ENCODE peak calls at places on chromosomes 16 and 17, in eight cellular contexts. M is heart left ventricle; T is stimulated activated CD8-positive, alpha-beta memory T cell treated with anti-CD3 and anti-CD28 coated beads, Interleukin-7, amount 100 ng/mL, for 1 hour; U is GM18507; C is HCEC 1CT; F is 8988T; L is central memory CD4-positive, alpha-beta T cell; V is activated T-cell treated with anti-CD3 and anti-CD28 coated beads, Interleukin-2, amount 50 U/mL, for 72 hours. J is an unnamed sample.

GRCh38 chr17:64399071-64399766 is 8.6 kb upstream of the PECAM1 start:
- DNase-seq in M (no peak), T (no peak), U (no peak), C (peak), F (no peak), L (no peak), V (no peak), J (no peak)

GRCh38 chr16:4179020-4179419 is 62.8 kb upstream of the ADCY9 start:
- DNase-seq in M (no peak), T (no peak), U (no peak), C (peak), F (no peak), L (no peak), V (no peak), J (no peak)

GRCh38 chr17:43839670-43840101 is 6.7 kb upstream of the MPP3 start:
- DNase-seq in M (no peak), T (no peak), U (no peak), C (no peak), F (no peak), L (no peak), V (no peak), J (no peak)

GRCh38 chr17:79953335-79953734 is 82.3 kb downstream of the TBC1D16 start:
- DNase-seq in M (no peak), T (no peak), U (no peak), C (no peak), F (no peak), L (no peak), V (no peak), J (no peak)

GRCh38 chr17:43540821-43541674 is 5.1 kb downstream of the ETV4 start:
- DNase-seq in M (peak), T (no peak), U (no peak), C (no peak), F (no peak), L (no peak), V (no peak), J (no peak)

GRCh38 chr17:77428901-77429734 is 288.3 kb downstream of the SEC14L1 start:
- DNase-seq in M (no peak), T (no peak), U (no peak), C (no peak), F (no peak), L (no peak), V (no peak), J (no peak)

GRCh38 chr17:79272666-79273219 is 198.1 kb downstream of the ENGASE start:
- DNase-seq in M (no peak), T (no peak), U (no peak), C (no peak), F (peak), L (no peak), V (no peak), J (no peak)

GRCh38 chr17:38912221-38912813 is 13.1 kb upstream of the LASP1NB start:
- DNase-seq in M (peak), T (no peak), U (no peak), C (no peak), F (no peak), L (no peak), V (no peak), J (peak)

GRCh38 chr16:89297870-89298545 is 80.5 kb downstream of the ZNF778 start:
- DNase-seq in M (no peak), T (no peak), U (no peak), C (no peak), F (no peak), L (no peak), V (no peak), J (no peak)

GRCh38 chr16:4862639-4863038 is 15.4 kb downstream of the UBN1 start:
- DNase-seq in M (no peak), T (no peak), U (no peak), C (no peak), F (no peak), L (no peak), V (no peak), J (no peak)

GRCh38 chr17:75645501-75645888 is 12.3 kb downstream of the SMIM5 start:
- DNase-seq in M (no peak), T (no peak), U (no peak), C (no peak), F (peak), L (no peak), V (no peak), J (no peak)

J was measured in testis.